ENCODE peak calls at places on chromosomes 11 and 22, in six cellular contexts. T is CD8-positive, alpha-beta memory T cell; F is nucleus accumbens; P is foreskin fibroblast; K is mucosa of descending colon; B is HS-5. A is an unnamed sample.
A peak's percentile ranks its signal among the peaks of the same experiment; 100 is the strongest.

GRCh38 chr11:134379241-134379640 is 32.8 kb downstream of the B3GAT1 start:
- DNase-seq in B (no peak), K (no peak), F (no peak), T (no peak), P (no peak), A (no peak)

GRCh38 chr11:45021692-45022130 is 71.0 kb upstream of the TP53I11 start:
- DNase-seq in B (no peak), P (no peak), F (no peak), T (no peak), K (peak; percentile 69), A (no peak)

GRCh38 chr22:50281384-50281760 is 11.2 kb upstream of the MAPK11 start:
- DNase-seq in P (no peak), B (no peak), K (no peak), F (no peak), T (no peak), A (no peak)

GRCh38 chr11:45852712-45853101 is 5.4 kb downstream of the CRY2 start:
- DNase-seq in F (no peak), B (no peak), P (no peak), K (no peak), T (no peak), A (no peak)

GRCh38 chr11:27040302-27041115 is at the start of gene BBOX1:
- DNase-seq in K (peak; percentile 19), T (no peak), B (no peak), P (no peak), F (peak; percentile 21), A (no peak)

GRCh38 chr11:13337986-13338436 is 60.4 kb downstream of the BMAL1 start:
- DNase-seq in P (peak; percentile 56), T (no peak), F (no peak), B (no peak), K (no peak), A (no peak)

GRCh38 chr11:89463381-89463780 is 27.8 kb downstream of the NOX4 start:
- DNase-seq in P (no peak), T (no peak), K (no peak), B (no peak), F (no peak), A (no peak)

GRCh38 chr11:64954201-64954600 is 17.7 kb downstream of the MAJIN start:
- DNase-seq in F (no peak), B (no peak), T (no peak), P (no peak), K (no peak), A (no peak)

GRCh38 chr11:6362185-6362867 is 27.9 kb upstream of the SMPD1 start:
- DNase-seq in K (no peak), T (no peak), B (no peak), P (no peak), F (no peak), A (no peak)

GRCh38 chr22:47209077-47209514 is 446.6 kb downstream of the TBC1D22A start:
- DNase-seq in B (no peak), F (no peak), T (no peak), P (no peak), K (peak; percentile 25), A (no peak)

GRCh38 chr22:17773606-17774205 is 563 bp downstream of the BID start:
- DNase-seq in K (peak; percentile 82), B (no peak), T (peak; percentile 55), P (no peak), F (no peak), A (peak; percentile 67)

GRCh38 chr11:94790771-94791180 is 22.6 kb downstream of the AMOTL1 start:
- DNase-seq in T (no peak), B (no peak), K (no peak), F (no peak), P (no peak), A (no peak)

GRCh38 chr11:3747704-3748103 is 49.6 kb downstream of the NUP98 start:
- DNase-seq in P (peak; percentile 75), B (peak; percentile 62), F (no peak), T (no peak), K (no peak), A (no peak)

GRCh38 chr11:27300974-27301373 is 62.0 kb downstream of the CCDC34 start:
- DNase-seq in P (no peak), F (no peak), K (no peak), T (no peak), B (no peak), A (no peak)

GRCh38 chr22:33909906-33910305 is 10.4 kb downstream of the LARGE1 start:
- DNase-seq in B (no peak), T (no peak), F (no peak), K (no peak), P (no peak), A (no peak)

GRCh38 chr11:17845431-17845881 is 110.9 kb downstream of the KCNC1 start:
- DNase-seq in P (peak; percentile 62), F (no peak), T (no peak), K (no peak), B (peak; percentile 48), A (no peak)

GRCh38 chr11:96091476-96091875 is 167.6 kb upstream of the MTMR2 start:
- DNase-seq in T (peak; percentile 27), F (no peak), P (no peak), B (no peak), K (no peak), A (no peak)

GRCh38 chr11:31796523-31797226 is 14.4 kb downstream of the PAX6 start:
- DNase-seq in F (no peak), B (no peak), K (no peak), T (no peak), P (no peak), A (no peak)

GRCh38 chr11:45165386-45165785 is 18.9 kb downstream of the PRDM11 start:
- DNase-seq in F (no peak), B (no peak), T (no peak), K (no peak), P (no peak), A (no peak)

GRCh38 chr11:70243912-70244652 is 26.4 kb upstream of the PPFIA1 start:
- DNase-seq in T (no peak), P (no peak), B (peak; percentile 65), F (no peak), K (no peak), A (no peak)

GRCh38 chr11:27282806-27283205 is 80.2 kb downstream of the CCDC34 start:
- DNase-seq in K (no peak), F (no peak), P (no peak), T (no peak), B (no peak), A (no peak)

GRCh38 chr11:59000007-59000406 is 60.7 kb downstream of the GLYATL1 start:
- DNase-seq in P (no peak), T (no peak), B (no peak), F (no peak), K (no peak), A (no peak)